ENCODE peak calls at places on chromosomes 2 and 18, in four cellular contexts. One of them, this sample, is unnamed.

GRCh38 chr2:31193066-31193396 is 24.3 kb downstream of the CAPN14 start:
- DNase-seq in kidney tubule cell: no peak
- DNase-seq in mucosa of descending colon: no peak
- DNase-seq in RWPE1: no peak
- DNase-seq in this sample: no peak

GRCh38 chr2:229836847-229837246 is 85.0 kb downstream of the TRIP12 start:
- DNase-seq in kidney tubule cell: no peak
- DNase-seq in mucosa of descending colon: no peak
- DNase-seq in RWPE1: no peak
- DNase-seq in this sample: no peak

GRCh38 chr2:235191933-235192332 is 240.1 kb downstream of the SH3BP4 start:
- DNase-seq in kidney tubule cell: no peak
- DNase-seq in mucosa of descending colon: no peak
- DNase-seq in RWPE1: no peak
- DNase-seq in this sample: no peak

GRCh38 chr2:94874277-94874997 is 3.2 kb downstream of the TEKT4 start:
- DNase-seq in kidney tubule cell: peak; percentile 56
- DNase-seq in mucosa of descending colon: peak; percentile 51
- DNase-seq in RWPE1: peak; percentile 75
- DNase-seq in this sample: peak; percentile 71

GRCh38 chr2:2674836-2675235 is 343.8 kb upstream of the MYT1L start:
- DNase-seq in kidney tubule cell: peak; percentile 53
- DNase-seq in mucosa of descending colon: no peak
- DNase-seq in RWPE1: no peak
- DNase-seq in this sample: no peak

GRCh38 chr2:24907106-24907505 is 12.9 kb downstream of the ADCY3 start:
- DNase-seq in kidney tubule cell: peak; percentile 12
- DNase-seq in mucosa of descending colon: no peak
- DNase-seq in RWPE1: no peak
- DNase-seq in this sample: no peak

GRCh38 chr2:154706660-154707059 is 8.2 kb downstream of the KCNJ3 start:
- DNase-seq in kidney tubule cell: no peak
- DNase-seq in mucosa of descending colon: no peak
- DNase-seq in RWPE1: no peak
- DNase-seq in this sample: no peak

GRCh38 chr18:76721207-76721996 is 101.0 kb upstream of the ZNF236 start:
- DNase-seq in kidney tubule cell: no peak
- DNase-seq in mucosa of descending colon: no peak
- DNase-seq in RWPE1: no peak
- DNase-seq in this sample: no peak

GRCh38 chr18:24187049-24187448 is 48.2 kb downstream of the CABYR start:
- DNase-seq in kidney tubule cell: no peak
- DNase-seq in mucosa of descending colon: no peak
- DNase-seq in RWPE1: no peak
- DNase-seq in this sample: no peak

GRCh38 chr2:10385933-10386773 is 62.0 kb downstream of the ODC1 start:
- DNase-seq in kidney tubule cell: peak; percentile 72
- DNase-seq in mucosa of descending colon: no peak
- DNase-seq in RWPE1: no peak
- DNase-seq in this sample: no peak

GRCh38 chr2:70006447-70006784 is 45.0 kb upstream of the ASPRV1 start:
- DNase-seq in kidney tubule cell: no peak
- DNase-seq in mucosa of descending colon: no peak
- DNase-seq in RWPE1: no peak
- DNase-seq in this sample: no peak

GRCh38 chr2:226644342-226644957 is 155.2 kb downstream of the IRS1 start:
- DNase-seq in kidney tubule cell: peak; percentile 83
- DNase-seq in mucosa of descending colon: no peak
- DNase-seq in RWPE1: no peak
- DNase-seq in this sample: no peak

This sample was measured in pancreas.